ENCODE peak calls at places on chromosomes 3 and 15, in eight cellular contexts. H is MM.1S, Q is PC-3, N is GM23338, O is HCT116, W is OCI-LY7, C is SK-N-SH, V is PC-9. R is an unnamed sample. For H3K9me2, the result is how much of the 10 kb centered on the place peaks cover.

GRCh38 chr3:4021162-4021561 is 221.9 kb downstream of the LRRN1 start:
- DNase-seq in H (no peak), Q (no peak), N (peak), O (no peak), W (no peak), C (no peak), V (no peak), R (peak)

GRCh38 chr3:60095511-60095910 is 1045.7 kb upstream of the CFAP20DC start:
- DNase-seq in H (no peak), Q (no peak), N (no peak), O (no peak), W (no peak), C (no peak), V (no peak), R (no peak)

GRCh38 chr3:71401695-71402231 is 181.8 kb downstream of the FOXP1 start:
- DNase-seq in H (no peak), Q (no peak), N (no peak), O (no peak), W (no peak), C (no peak), V (no peak), R (no peak)

GRCh38 chr3:182651461-182651860 is 141.8 kb upstream of the ATP11B start:
- DNase-seq in H (no peak), Q (no peak), N (no peak), O (no peak), W (no peak), C (no peak), V (peak), R (peak)

GRCh38 chr15:48855501-48856440 is 22.2 kb upstream of the EID1 start:
- DNase-seq in H (no peak), Q (peak), N (peak), O (peak), W (no peak), C (no peak), V (no peak), R (peak)

GRCh38 chr3:129558772-129559564 is 16.0 kb downstream of the H1-8 start:
- DNase-seq in H (peak), Q (no peak), N (no peak), O (no peak), W (peak), C (peak), V (peak), R (peak)

GRCh38 chr15:77636209-77636608 is 3.5 kb upstream of the LINGO1 start:
- DNase-seq in H (no peak), Q (no peak), N (no peak), O (no peak), W (no peak), C (no peak), V (no peak), R (no peak)

GRCh38 chr3:21839181-21839580 is 88.2 kb upstream of the ZNF385D start:
- DNase-seq in H (no peak), Q (peak), N (no peak), O (no peak), W (no peak), C (no peak), V (no peak), R (no peak)

GRCh38 chr3:190883973-190884832 is 21.7 kb upstream of the GMNC start:
- DNase-seq in H (peak), Q (peak), N (peak), O (peak), W (peak), C (peak), V (peak), R (peak)

DNA sequence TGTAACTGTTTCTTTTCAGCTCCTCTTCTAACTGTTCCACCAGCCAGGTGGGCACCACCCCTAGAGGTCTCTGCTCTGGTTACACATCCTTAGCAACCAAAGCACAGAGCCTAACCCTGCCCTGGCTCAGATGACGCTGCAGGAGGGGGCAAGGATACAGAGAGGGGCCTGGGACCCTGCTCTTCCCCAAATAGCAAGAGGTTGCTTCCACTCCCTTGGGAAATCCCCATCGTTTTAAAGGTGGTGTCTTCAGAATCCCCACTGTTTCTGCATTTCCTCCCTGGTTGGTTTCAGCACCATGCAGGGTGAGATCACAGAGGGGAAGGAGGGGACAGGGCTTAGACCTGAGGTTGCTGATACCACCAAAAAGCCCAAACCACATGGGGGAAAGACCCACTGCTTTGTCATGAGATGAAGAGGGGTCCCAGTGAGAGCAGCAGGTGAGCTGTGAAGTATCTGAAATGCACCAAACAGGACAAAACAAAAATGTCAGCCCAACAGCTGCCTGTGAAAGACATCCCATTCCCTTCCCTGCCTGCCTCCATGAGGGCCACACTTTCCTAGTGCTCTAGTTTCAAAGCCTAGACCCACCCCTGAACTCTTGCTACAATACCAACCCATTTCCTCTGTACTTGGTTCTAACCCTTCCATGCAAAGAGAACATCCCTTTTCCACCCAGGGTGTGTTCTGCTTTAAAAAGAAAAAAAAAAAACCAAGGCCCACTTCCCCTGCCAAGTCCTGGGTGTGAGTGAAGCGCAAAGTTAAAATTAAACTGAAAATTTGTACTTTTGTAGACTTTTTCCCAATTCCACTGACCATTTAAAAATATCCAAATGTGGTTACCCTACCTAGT is 29.0 kb downstream of the ANP32A start:
- DNase-seq in H (peak), Q (no peak), N (peak), O (no peak), W (peak), C (no peak), V (no peak), R (no peak)
- TF ChIP-seq CTCF in H (peak), Q (no peak), N (no peak), O (no peak), W (peak), C (no peak), V (no peak), R (no peak)

GRCh38 chr3:184096811-184097378 is at the start of gene HTR3E:
- DNase-seq in H (no peak), Q (no peak), N (no peak), O (no peak), W (no peak), C (no peak), V (no peak), R (no peak)

GRCh38 chr3:184092199-184092598 is 4.7 kb upstream of the HTR3E start:
- DNase-seq in H (no peak), Q (no peak), N (no peak), O (peak), W (no peak), C (no peak), V (no peak), R (no peak)
- H3K9me2 ChIP-seq in H (under half), Q (under half), N (under half), O (under half), W (under half), C (under half), V (under half), R (under half)

DNA sequence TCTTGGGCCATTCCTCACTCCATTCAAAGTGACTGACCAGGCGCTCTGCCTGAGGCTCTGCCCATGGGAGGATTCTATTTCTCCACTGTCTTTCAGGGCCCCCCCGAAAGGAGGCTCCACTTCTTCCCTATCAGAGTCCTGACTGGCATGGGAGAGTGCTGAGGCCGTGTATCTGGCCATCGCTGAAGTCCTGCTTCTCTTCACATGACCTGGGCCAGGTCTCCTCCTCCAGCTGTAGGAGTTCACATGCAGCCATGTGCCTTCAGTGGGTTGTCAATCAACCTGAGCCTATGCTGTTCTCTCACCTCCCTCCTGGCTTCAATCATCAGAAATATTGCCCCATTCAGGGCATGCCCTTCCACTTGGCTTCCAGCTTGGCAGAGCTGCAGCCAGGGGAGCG is 12.8 kb upstream of the APBA2 start:
- DNase-seq in H (no peak), Q (no peak), N (no peak), O (no peak), W (no peak), C (no peak), V (no peak), R (no peak)
- TF ChIP-seq CTCF in H (no peak), Q (no peak), N (no peak), O (no peak), W (no peak), C (no peak), V (no peak), R (no peak)

GRCh38 chr3:126358816-126359181 is 1.6 kb upstream of the KLF15 start:
- DNase-seq in H (no peak), Q (no peak), N (no peak), O (no peak), W (no peak), C (no peak), V (no peak), R (no peak)

GRCh38 chr3:126361211-126361610 is 4.0 kb upstream of the KLF15 start:
- DNase-seq in H (no peak), Q (no peak), N (no peak), O (no peak), W (no peak), C (no peak), V (no peak), R (no peak)

GRCh38 chr3:126358038-126358815 is 1.0 kb upstream of the KLF15 start:
- DNase-seq in H (no peak), Q (no peak), N (peak), O (no peak), W (no peak), C (no peak), V (no peak), R (no peak)

GRCh38 chr3:126360046-126360713 is 3.0 kb upstream of the KLF15 start:
- DNase-seq in H (peak), Q (no peak), N (no peak), O (no peak), W (no peak), C (no peak), V (no peak), R (no peak)

GRCh38 chr3:126360714-126361060 is 3.5 kb upstream of the KLF15 start:
- DNase-seq in H (no peak), Q (no peak), N (no peak), O (no peak), W (no peak), C (no peak), V (no peak), R (no peak)
- H3K9me2 ChIP-seq in H (under half), Q (under half), N (under half), O (under half), W (under half), C (under half), V (under half), R (under half)

GRCh38 chr15:47711654-47712053 is 5.7 kb upstream of the SEMA6D start:
- DNase-seq in H (peak), Q (peak), N (peak), O (no peak), W (peak), C (peak), V (no peak), R (no peak)
- TF ChIP-seq CTCF in H (peak), Q (peak), N (peak), O (no peak), W (peak), C (peak), V (peak), R (peak)

DNA sequence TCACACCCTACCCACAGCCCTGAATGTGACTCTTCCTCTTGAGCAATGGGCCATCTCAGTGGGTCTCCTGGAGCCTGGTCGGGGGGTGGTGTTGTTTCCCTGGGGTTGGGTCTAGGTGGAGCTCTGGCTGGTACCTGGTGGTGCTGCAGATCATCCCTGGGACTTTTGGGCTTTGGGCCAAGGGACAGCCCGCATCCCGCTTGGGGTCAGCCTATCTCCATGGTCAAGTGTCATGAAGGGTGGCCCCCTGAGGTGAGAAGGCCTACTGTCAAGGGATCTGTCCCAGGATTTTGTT is 202.0 kb downstream of the UBE3A start:
- DNase-seq in H (no peak), Q (no peak), N (no peak), O (no peak), W (no peak), C (no peak), V (no peak), R (no peak)
- H3K9me2 ChIP-seq in H (under half), Q (under half), N (under half), O (under half), W (under half), C (under half), V (under half), R (under half)

GRCh38 chr3:46897829-46898320 is 20.4 kb downstream of the PTH1R start:
- DNase-seq in H (no peak), Q (no peak), N (peak), O (no peak), W (no peak), C (no peak), V (no peak), R (no peak)
- TF ChIP-seq CTCF in H (peak), Q (peak), N (peak), O (peak), W (no peak), C (no peak), V (no peak), R (no peak)

DNA sequence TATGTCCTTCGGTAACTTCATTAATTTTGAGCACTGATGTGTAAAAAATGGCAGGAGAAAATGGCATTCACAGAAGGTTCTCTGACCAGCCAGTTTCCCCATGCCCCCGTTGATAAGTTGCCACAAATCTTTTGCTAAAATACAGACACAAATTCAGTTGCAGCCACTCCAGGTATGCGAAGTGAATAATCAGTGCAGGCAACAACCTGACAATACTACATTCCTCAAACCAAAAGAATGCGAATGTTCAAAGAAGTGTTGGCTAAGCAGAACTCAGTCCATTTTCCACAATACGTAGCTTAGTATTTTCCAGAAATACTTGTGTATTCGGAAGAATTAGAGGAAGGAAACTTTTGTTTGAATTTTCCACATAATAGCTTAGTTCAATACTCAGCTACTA is 32.7 kb downstream of the CHL1 start:
- DNase-seq in H (no peak), Q (no peak), N (peak), O (no peak), W (no peak), C (no peak), V (no peak), R (no peak)
- H3K9me2 ChIP-seq in H (under half), Q (under half), N (under half), O (under half), W (under half), C (under half), V (under half), R (under half)

R was measured in hepatocyte.